ENCODE peak calls at places on chromosomes 2 and 18, in ten cellular contexts. R is heart left ventricle, V is ovary, D is A549, G is sigmoid colon, X is tibial nerve, N is body of pancreas, Z is right lobe of liver, S is HCT116, L is HepG2. I is an unnamed sample. For H3K4me1, the result is how much of the 10 kb centered on the place peaks cover.

GRCh38 chr2:216548901-216549321 is 50.3 kb downstream of the RPL37A start:
- DNase-seq in S (no peak), D (no peak), X (no peak), R (peak), G (peak), Z (no peak), V (no peak), N (no peak), L (no peak), I (no peak)

GRCh38 chr2:171652411-171652775 is 34.9 kb upstream of the DYNC1I2 start:
- DNase-seq in G (no peak), D (no peak), V (no peak), N (no peak), R (no peak), Z (no peak), S (no peak), X (no peak), L (no peak), I (no peak)

GRCh38 chr2:61179701-61180639 is 18.0 kb downstream of the C2orf74 start:
- DNase-seq in N (peak), D (no peak), V (peak), Z (no peak), L (no peak), G (peak), S (no peak), R (peak), X (no peak), I (no peak)

GRCh38 chr2:224687156-224687555 is 29.0 kb downstream of the CCDC195 start:
- DNase-seq in S (no peak), D (no peak), G (no peak), Z (no peak), X (no peak), L (no peak), R (no peak), V (no peak), N (no peak), I (no peak)

GRCh38 chr2:166158546-166158945 is 30.7 kb upstream of the SCN1A start:
- DNase-seq in D (no peak), X (no peak), G (no peak), S (no peak), Z (no peak), N (no peak), R (no peak), L (no peak), V (no peak), I (no peak)

GRCh38 chr2:172087780-172088244 is 2.5 kb downstream of the DLX1 start:
- DNase-seq in R (no peak), G (no peak), L (no peak), S (no peak), N (no peak), Z (no peak), X (no peak), V (no peak), D (no peak), I (no peak)

GRCh38 chr2:72326759-72327158 is 179.1 kb upstream of the CYP26B1 start:
- DNase-seq in R (no peak), D (no peak), V (no peak), S (no peak), G (no peak), X (no peak), Z (no peak), L (no peak), N (no peak), I (no peak)

GRCh38 chr2:172513935-172514586 is 41.8 kb upstream of the PDK1 start:
- DNase-seq in N (no peak), Z (peak), V (no peak), L (no peak), X (no peak), D (no peak), R (peak), S (no peak), G (no peak), I (no peak)

GRCh38 chr18:56009451-56009850 is 421.5 kb upstream of the TCF4 start:
- DNase-seq in R (no peak), S (no peak), D (no peak), Z (no peak), N (no peak), V (no peak), L (no peak), X (no peak), G (no peak), I (no peak)

GRCh38 chr2:72995420-72996151 is 75.9 kb downstream of the SFXN5 start:
- DNase-seq in N (no peak), D (no peak), Z (peak), R (no peak), S (no peak), G (peak), X (no peak), L (no peak), V (no peak), I (no peak)

GRCh38 chr2:94872676-94873361 is 1.6 kb downstream of the TEKT4 start:
- DNase-seq in D (no peak), L (no peak), R (peak), X (no peak), S (no peak), N (no peak), G (no peak), V (no peak), Z (no peak), I (no peak)

GRCh38 chr18:55096261-55097026 is 137.2 kb upstream of the CCDC68 start:
- DNase-seq in Z (no peak), V (peak), R (peak), L (peak), S (peak), N (no peak), D (peak), X (peak), G (no peak), I (no peak)

GRCh38 chr2:148989882-148990493 is 48.5 kb upstream of the LYPD6B start:
- DNase-seq in N (peak), X (peak), Z (peak), G (no peak), V (peak), R (peak), L (peak), S (peak), D (peak), I (no peak)

GRCh38 chr18:76979906-76980305 is 152.7 kb downstream of the MBP start:
- DNase-seq in Z (no peak), N (no peak), X (no peak), D (no peak), V (peak), R (no peak), S (no peak), G (no peak), L (no peak), I (no peak)

GRCh38 chr2:68318686-68319396 is 908 bp downstream of the CNRIP1 start:
- DNase-seq in S (no peak), L (no peak), D (peak), V (peak), N (peak), R (peak), G (peak), Z (peak), X (peak), I (no peak)

GRCh38 chr2:235088608-235089020 is 136.8 kb downstream of the SH3BP4 start:
- DNase-seq in D (peak), Z (no peak), R (no peak), X (no peak), S (no peak), L (peak), G (no peak), N (no peak), V (no peak), I (no peak)

GRCh38 chr2:60479226-60480088 is 74.0 kb downstream of the BCL11A start:
- DNase-seq in D (no peak), V (no peak), X (no peak), G (no peak), Z (no peak), R (no peak), L (no peak), N (no peak), S (no peak), I (no peak)

GRCh38 chr2:110777531-110778311 is 45.3 kb downstream of the ACOXL start:
- DNase-seq in Z (no peak), R (no peak), D (no peak), S (no peak), L (no peak), X (no peak), G (no peak), V (no peak), N (no peak), I (no peak)

GRCh38 chr2:166112193-166112605 is 15.6 kb downstream of the SCN1A start:
- DNase-seq in N (no peak), X (no peak), L (no peak), Z (no peak), R (no peak), D (no peak), S (no peak), G (no peak), V (no peak), I (no peak)

GRCh38 chr2:40213071-40213470 is 238.8 kb downstream of the SLC8A1 start:
- DNase-seq in L (no peak), Z (no peak), R (no peak), D (peak), G (no peak), S (no peak), V (no peak), N (no peak), X (no peak), I (no peak)

GRCh38 chr2:177393381-177393780 is 808 bp downstream of the AGPS start:
- DNase-seq in G (no peak), L (no peak), N (no peak), Z (no peak), R (no peak), S (no peak), X (no peak), D (no peak), V (no peak), I (no peak)

GRCh38 chr2:177392373-177393246 is at the start of gene AGPS:
- DNase-seq in G (peak), V (peak), Z (peak), N (peak), L (peak), X (peak), S (peak), R (peak), D (peak), I (peak)

GRCh38 chr2:177395594-177395993 is 3.0 kb downstream of the AGPS start:
- DNase-seq in G (no peak), N (no peak), D (no peak), L (no peak), X (no peak), R (no peak), S (no peak), Z (no peak), V (no peak), I (no peak)

GRCh38 chr2:177393824-177394614 is 1.4 kb downstream of the AGPS start:
- DNase-seq in V (no peak), D (no peak), L (peak), G (no peak), S (no peak), Z (no peak), N (no peak), R (no peak), X (no peak), I (no peak)

GRCh38 chr2:177394622-177395021 is 2.0 kb downstream of the AGPS start:
- DNase-seq in V (no peak), D (no peak), Z (no peak), L (no peak), G (no peak), R (no peak), X (no peak), S (no peak), N (no peak), I (no peak)
- H3K4me1 ChIP-seq in V (under half), D (half or more), Z (under half), L (half or more), G (under half), R (half or more), X (under half), S (half or more), N (half or more), I (half or more)

GRCh38 chr2:195666113-195666712 is 9.2 kb downstream of the SLC39A10 start:
- DNase-seq in L (no peak), G (no peak), N (no peak), R (no peak), Z (no peak), D (no peak), X (no peak), S (no peak), V (no peak), I (no peak)

GRCh38 chr2:195667974-195668373 is 10.9 kb downstream of the SLC39A10 start:
- DNase-seq in D (no peak), V (no peak), X (no peak), G (no peak), L (no peak), S (no peak), N (no peak), Z (no peak), R (no peak), I (no peak)

GRCh38 chr2:195662138-195662537 is 5.1 kb downstream of the SLC39A10 start:
- DNase-seq in N (no peak), R (no peak), D (no peak), X (no peak), L (no peak), S (no peak), V (no peak), Z (no peak), G (no peak), I (no peak)

GRCh38 chr2:195663007-195663406 is 6.0 kb downstream of the SLC39A10 start:
- DNase-seq in G (no peak), X (no peak), L (no peak), R (no peak), Z (no peak), V (no peak), S (no peak), N (no peak), D (no peak), I (no peak)

GRCh38 chr2:195664528-195664927 is 7.5 kb downstream of the SLC39A10 start:
- DNase-seq in G (no peak), L (no peak), R (no peak), N (no peak), X (no peak), D (no peak), Z (no peak), S (no peak), V (no peak), I (no peak)
- TF ChIP-seq CTCF in G (no peak), L (no peak), R (no peak), N (no peak), X (no peak), D (peak), Z (peak), S (no peak), V (no peak), I (no peak)

DNA sequence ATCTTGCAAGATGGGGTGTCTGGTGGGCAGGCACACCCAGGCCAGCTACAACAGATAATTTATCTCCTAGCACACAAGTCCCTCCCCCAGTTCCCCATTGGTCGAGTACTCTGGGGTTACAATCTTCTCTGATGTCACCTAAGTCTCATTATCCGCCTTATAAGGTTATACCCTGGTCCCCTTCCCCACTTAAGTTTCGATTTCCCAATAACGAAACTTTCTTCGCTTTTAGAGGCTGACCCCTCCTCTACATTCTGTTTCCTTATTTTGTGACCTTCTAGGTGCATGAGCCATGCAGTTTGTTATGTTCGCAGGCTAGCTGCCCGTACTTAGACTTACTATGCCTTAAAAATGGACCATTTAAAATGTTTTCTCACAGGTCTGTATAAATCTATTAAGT is 180.1 kb downstream of the CAPN13 start:
- DNase-seq in X (no peak), D (no peak), R (no peak), N (no peak), S (no peak), G (no peak), Z (no peak), L (no peak), V (no peak), I (no peak)
- TF ChIP-seq POLR2A in X (no peak), D (no peak), R (no peak), N (no peak), S (no peak), G (no peak), Z (no peak), L (no peak), V (no peak), I (no peak)

GRCh38 chr2:65369980-65370379 is 62.4 kb downstream of the SPRED2 start:
- DNase-seq in Z (no peak), X (no peak), V (no peak), D (no peak), S (no peak), L (no peak), G (no peak), N (no peak), R (no peak), I (no peak)
- H3K4me1 ChIP-seq in Z (under half), X (under half), V (under half), D (half or more), S (half or more), L (half or more), G (under half), N (under half), R (half or more), I (half or more)

I was measured in esophagus squamous epithelium.